ENCODE peak calls at places on chromosomes 12 and 14, in six cellular contexts. P is mesenchymal stem cell, X is IMR-90, M is H1, W is mesendoderm, L is neuronal stem cell. R is an unnamed sample.

GRCh38 chr12:38664661-38665269 is 240.6 kb downstream of the CPNE8 start:
- DNase-seq in P (peak), X (no peak), M (no peak), W (peak), L (peak), R (no peak)

GRCh38 chr12:56087220-56087619 is 7.3 kb downstream of the ERBB3 start:
- DNase-seq in P (no peak), X (no peak), M (no peak), W (no peak), L (no peak), R (no peak)

GRCh38 chr12:109999983-110000505 is 814 bp downstream of the ANKRD13A start:
- DNase-seq in P (peak), X (no peak), M (no peak), W (peak), L (peak), R (peak)

GRCh38 chr14:51652168-51653095 is 722 bp downstream of the FRMD6 start:
- DNase-seq in P (no peak), X (no peak), M (peak), W (peak), L (no peak), R (peak)

GRCh38 chr12:26274441-26275312 is 79.3 kb downstream of the SSPN start:
- DNase-seq in P (peak), X (peak), M (no peak), W (peak), L (no peak), R (peak)

GRCh38 chr14:21656980-21657379 is 3.3 kb downstream of the OR4E2 start:
- DNase-seq in P (no peak), X (no peak), M (no peak), W (no peak), L (no peak), R (no peak)

GRCh38 chr12:25495336-25496097 is 57.6 kb downstream of the LMNTD1 start:
- DNase-seq in P (peak), X (peak), M (no peak), W (peak), L (no peak), R (peak)

GRCh38 chr14:96184737-96185136 is 19.9 kb upstream of the BDKRB2 start:
- DNase-seq in P (peak), X (peak), M (no peak), W (no peak), L (no peak), R (no peak)

GRCh38 chr12:40551466-40551865 is 140.8 kb upstream of the CNTN1 start:
- DNase-seq in P (no peak), X (no peak), M (no peak), W (no peak), L (no peak), R (no peak)

GRCh38 chr12:125340791-125341190 is 275.6 kb downstream of the AACS start:
- DNase-seq in P (no peak), X (peak), M (no peak), W (peak), L (no peak), R (no peak)

GRCh38 chr14:81323094-81323493 is 77.0 kb downstream of the STON2 start:
- DNase-seq in P (no peak), X (no peak), M (no peak), W (no peak), L (no peak), R (no peak)

GRCh38 chr12:132153501-132154340 is 9.5 kb downstream of the NOC4L start:
- DNase-seq in P (peak), X (peak), M (peak), W (peak), L (peak), R (peak)

DNA sequence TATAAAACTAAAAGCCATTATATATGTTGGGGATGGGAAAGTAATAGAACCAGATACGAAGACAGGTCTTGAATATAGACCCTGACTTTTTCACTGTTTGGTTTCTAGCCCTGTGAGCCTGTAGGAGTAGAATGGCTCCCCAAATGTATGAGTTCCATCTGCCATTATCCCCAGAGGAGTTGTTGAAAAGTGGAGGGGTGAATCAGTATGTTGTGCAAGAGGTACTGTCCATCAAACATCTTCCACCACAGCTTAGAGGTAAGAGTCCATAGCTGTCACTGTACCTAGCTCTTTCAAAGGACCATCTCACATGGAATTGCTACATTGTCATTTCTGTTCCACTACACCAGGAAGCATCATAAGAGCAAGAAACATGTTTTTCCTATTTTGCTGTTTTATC is 1.1 kb downstream of the NCAPD2 start:
- DNase-seq in P (no peak), X (no peak), M (no peak), W (no peak), L (no peak), R (no peak)
- H3K4me3 ChIP-seq in P (peak), X (no peak), M (peak), W (no peak), L (peak), R (no peak)

DNA sequence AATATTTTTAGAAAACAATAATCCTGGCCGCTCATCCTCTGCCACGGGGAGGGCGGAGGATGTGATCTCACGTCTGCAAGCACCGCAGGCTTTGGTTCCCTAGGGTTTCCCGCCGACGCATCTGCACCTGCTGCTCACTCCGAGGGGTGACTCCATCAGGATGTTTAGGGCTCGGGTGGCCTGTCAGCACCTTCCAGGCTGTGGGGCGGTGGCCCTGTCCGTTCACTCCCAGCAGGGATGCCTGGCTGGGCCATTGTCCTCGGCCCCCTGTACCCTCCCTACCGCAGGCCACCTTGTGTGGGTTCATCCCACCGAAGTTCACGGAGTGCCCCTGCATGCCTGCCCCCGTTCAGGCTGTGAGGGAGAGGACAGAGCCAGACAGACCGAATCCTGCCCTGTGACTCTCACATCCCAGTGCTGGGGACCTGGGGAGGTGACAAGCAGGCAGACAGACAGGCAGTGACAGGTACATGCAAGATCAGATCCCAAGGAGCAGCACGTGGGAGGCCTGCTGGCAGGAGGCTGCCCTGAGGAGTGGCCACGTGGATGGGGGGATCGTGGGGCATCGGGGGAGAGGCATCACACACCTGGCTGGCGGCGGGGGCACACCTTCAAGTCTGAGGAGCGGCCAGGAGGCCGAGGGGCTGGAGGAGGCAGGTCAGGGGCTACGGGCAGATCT is 112.6 kb downstream of the ADGRD1 start:
- DNase-seq in P (no peak), X (no peak), M (no peak), W (no peak), L (no peak), R (no peak)
- H2AK5ac ChIP-seq in P (no peak), X (no peak), M (no peak), W (no peak), L (peak), R (no peak)

DNA sequence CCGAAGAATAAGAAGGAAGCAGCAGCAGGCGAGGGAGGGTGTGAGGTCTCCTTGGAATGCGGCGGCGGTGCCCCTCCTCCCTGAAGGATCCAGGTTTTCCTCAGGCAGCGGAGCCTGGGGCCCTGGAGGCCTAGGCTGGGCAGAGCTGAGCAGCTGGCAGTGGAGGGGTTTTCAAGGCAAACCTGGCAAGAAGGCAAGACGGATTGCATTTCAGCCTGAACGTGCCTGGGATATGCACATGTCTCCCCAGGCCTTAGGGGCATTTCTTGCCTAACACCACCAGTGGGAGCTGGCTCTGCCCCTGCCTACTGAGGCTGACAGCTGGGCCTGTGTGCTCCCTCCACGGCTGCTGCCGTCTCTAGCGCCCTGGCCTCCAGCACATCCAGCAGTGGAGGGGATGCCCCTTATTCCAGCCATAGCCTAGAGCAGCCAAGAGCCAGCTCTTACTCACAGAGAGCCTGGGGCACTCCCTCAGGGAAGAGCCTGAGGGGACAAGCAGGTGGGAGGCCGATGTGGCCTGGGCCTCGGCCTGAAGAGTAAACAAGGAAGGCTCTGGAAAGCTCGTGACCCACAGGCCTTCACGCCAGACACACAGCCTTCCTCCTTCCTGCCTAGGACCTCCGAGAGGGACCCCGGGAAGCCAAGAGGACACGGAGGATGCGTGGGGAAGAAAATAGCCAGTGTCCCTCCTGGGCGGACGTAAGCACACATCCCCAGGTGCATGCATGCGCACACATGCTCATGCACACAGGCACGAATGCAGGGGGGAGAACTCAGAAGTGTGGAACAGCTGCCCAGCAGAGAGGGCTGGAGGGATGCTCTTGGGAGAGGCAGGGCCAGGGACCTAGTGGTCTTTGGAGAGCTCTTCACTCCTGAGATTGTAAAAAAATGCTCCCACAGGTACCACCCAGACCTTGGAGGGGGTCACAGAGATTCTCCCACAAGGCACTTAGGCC is 23.0 kb upstream of the EIF2B2 start:
- DNase-seq in P (peak), X (peak), M (peak), W (peak), L (no peak), R (peak)
- H3K4me3 ChIP-seq in P (no peak), X (no peak), M (no peak), W (no peak), L (no peak), R (peak)

DNA sequence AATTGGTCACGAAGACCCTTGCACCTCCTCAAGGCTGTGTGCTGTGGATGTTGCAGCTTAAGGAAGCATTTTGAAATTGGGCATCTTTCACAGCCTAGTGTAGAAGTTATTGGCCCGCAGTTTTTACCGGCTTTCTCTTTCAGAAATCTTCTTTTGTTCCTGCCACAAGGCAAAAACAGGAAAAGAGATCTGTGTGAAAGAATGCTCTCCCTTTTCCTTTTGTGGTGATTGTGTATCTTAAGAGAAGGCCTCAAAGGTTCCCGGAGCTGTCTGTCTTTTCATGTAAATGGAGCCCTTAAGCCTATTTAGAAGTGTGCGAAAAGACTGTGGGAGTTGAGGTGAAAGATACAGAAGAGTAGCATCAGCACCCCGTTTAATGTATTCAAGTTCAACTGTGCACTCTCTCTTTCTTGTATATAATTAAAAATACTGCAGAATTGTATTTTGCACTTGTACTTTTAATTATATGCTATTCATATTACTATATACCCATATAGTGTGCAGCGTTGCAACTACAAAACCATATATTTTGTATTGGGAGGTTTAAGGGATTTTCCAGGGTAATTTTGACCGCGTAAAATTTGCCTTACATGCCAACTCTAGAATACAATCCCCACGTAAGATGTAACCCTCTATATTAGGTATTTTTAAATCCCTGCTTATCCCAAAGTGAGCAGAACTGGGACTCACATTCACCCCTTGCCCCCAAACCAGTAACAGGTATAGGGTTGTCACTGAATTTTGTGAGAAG is 441.7 kb downstream of the RAD51B start:
- DNase-seq in P (no peak), X (no peak), M (no peak), W (peak), L (peak), R (no peak)
- H2AK5ac ChIP-seq in P (no peak), X (no peak), M (peak), W (no peak), L (peak), R (peak)

DNA sequence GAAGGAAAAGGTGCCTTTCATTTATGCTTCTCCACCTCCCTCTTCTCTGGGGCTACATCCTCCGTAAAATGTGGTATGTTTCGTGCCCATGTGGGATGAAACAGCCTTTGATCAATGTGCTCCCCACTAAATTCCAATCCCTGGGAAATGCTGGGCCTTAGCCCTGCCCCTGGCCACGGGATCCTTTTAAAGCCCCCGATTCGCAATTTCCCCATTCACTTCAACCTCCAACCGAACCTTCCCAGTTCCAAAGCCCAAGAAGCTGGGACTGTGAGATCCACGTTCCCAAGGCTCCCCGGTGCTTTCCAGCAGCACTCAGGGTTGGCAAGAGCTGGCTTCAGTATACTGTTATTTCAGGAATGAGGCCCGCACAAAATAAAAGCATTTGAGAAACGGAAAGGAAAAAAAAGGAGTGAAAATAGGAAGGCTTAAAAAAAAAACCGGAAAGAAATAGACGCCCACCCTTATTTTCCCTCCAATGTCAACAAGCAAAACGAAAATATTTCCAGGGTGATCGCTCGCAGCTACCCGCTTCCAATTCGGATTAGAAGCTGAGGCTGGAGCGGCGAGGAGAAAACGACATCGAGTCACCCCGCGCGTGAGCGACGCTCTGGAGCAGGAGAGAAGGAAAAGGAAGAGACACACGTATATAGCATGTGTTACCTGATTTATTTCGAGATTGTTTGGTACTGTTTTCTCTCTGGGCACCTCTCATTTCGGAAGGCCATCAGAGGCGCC is 1.2 kb upstream of the FOXG1 start:
- DNase-seq in P (no peak), X (no peak), M (no peak), W (peak), L (no peak), R (no peak)
- H3K4me3 ChIP-seq in P (peak), X (no peak), M (peak), W (peak), L (no peak), R (no peak)

GRCh38 chr12:14289596-14289995 is 75.9 kb upstream of the ATF7IP start:
- DNase-seq in P (no peak), X (no peak), M (no peak), W (no peak), L (no peak), R (peak)

DNA sequence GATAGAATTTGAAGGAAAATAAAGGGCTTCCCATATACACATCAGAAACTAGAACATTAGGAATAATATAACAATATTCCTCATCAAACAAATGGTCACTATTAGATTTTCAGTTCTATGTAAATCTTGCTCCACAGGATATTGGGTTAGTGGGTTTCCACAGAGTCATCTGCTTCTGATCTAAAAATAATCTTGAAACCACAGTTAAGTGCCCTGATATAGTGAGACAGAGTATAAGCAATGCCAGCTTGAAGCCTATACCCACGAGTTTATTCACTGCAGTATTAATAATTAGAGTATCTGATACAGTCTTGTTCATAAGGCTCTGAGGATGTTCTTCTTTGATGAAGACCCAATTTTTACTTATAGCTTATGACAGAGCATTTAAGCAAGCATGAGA is 74.5 kb upstream of the ATF7IP start:
- DNase-seq in P (no peak), X (no peak), M (no peak), W (no peak), L (no peak), R (no peak)
- H2AK5ac ChIP-seq in P (no peak), X (no peak), M (no peak), W (no peak), L (no peak), R (no peak)

GRCh38 chr12:48121522-48121921 is 2.4 kb downstream of the PFKM start:
- DNase-seq in P (no peak), X (no peak), M (no peak), W (no peak), L (peak), R (no peak)
- H3K4me3 ChIP-seq in P (no peak), X (no peak), M (no peak), W (no peak), L (no peak), R (no peak)